ENCODE peak calls at places on chromosomes 3 and 15, in four cellular contexts. One of them, this sample, is unnamed.

GRCh38 chr3:119292666-119293065 is 1.5 kb upstream of the ARHGAP31 start:
- DNase-seq in IMR-90: no peak
- DNase-seq in K562: no peak
- DNase-seq in H1: no peak
- DNase-seq in this sample: no peak

GRCh38 chr3:17643691-17644090 is 98.7 kb downstream of the TBC1D5 start:
- DNase-seq in IMR-90: peak
- DNase-seq in K562: no peak
- DNase-seq in H1: no peak
- DNase-seq in this sample: no peak

GRCh38 chr15:79172032-79172481 is 81.5 kb upstream of the RASGRF1 start:
- DNase-seq in IMR-90: no peak
- DNase-seq in K562: peak
- DNase-seq in H1: no peak
- DNase-seq in this sample: no peak

GRCh38 chr15:29888651-29889050 is 66.4 kb upstream of the TJP1 start:
- DNase-seq in IMR-90: peak
- DNase-seq in K562: no peak
- DNase-seq in H1: no peak
- DNase-seq in this sample: no peak

GRCh38 chr15:74790080-74790916 is 8.4 kb downstream of the CSK start:
- DNase-seq in IMR-90: peak
- DNase-seq in K562: no peak
- DNase-seq in H1: no peak
- DNase-seq in this sample: no peak

GRCh38 chr3:123984957-123985356 is 7.0 kb downstream of the ROPN1 start:
- DNase-seq in IMR-90: no peak
- DNase-seq in K562: no peak
- DNase-seq in H1: no peak
- DNase-seq in this sample: no peak

GRCh38 chr3:81173514-81173913 is 587.9 kb downstream of the GBE1 start:
- DNase-seq in IMR-90: no peak
- DNase-seq in K562: no peak
- DNase-seq in H1: no peak
- DNase-seq in this sample: no peak

GRCh38 chr3:111087924-111088469 is 16.4 kb downstream of the NECTIN3 start:
- DNase-seq in IMR-90: no peak
- DNase-seq in K562: no peak
- DNase-seq in H1: no peak
- DNase-seq in this sample: no peak

GRCh38 chr3:184379375-184380209 is at the start of gene CHRD:
- DNase-seq in IMR-90: no peak
- DNase-seq in K562: no peak
- DNase-seq in H1: no peak
- DNase-seq in this sample: no peak

GRCh38 chr3:140007946-140008692 is 73.1 kb downstream of the CLSTN2 start:
- DNase-seq in IMR-90: no peak
- DNase-seq in K562: no peak
- DNase-seq in H1: no peak
- DNase-seq in this sample: no peak

GRCh38 chr3:96813134-96813819 is 1.1 kb upstream of the EPHA6 start:
- DNase-seq in IMR-90: peak
- DNase-seq in K562: peak
- DNase-seq in H1: peak
- DNase-seq in this sample: peak

GRCh38 chr15:44397869-44398268 is 29.6 kb upstream of the CTDSPL2 start:
- DNase-seq in IMR-90: peak
- DNase-seq in K562: no peak
- DNase-seq in H1: no peak
- DNase-seq in this sample: no peak

GRCh38 chr3:188358787-188359493 is 205.0 kb downstream of the LPP start:
- DNase-seq in IMR-90: no peak
- DNase-seq in K562: no peak
- DNase-seq in H1: no peak
- DNase-seq in this sample: no peak

GRCh38 chr3:26556637-26557036 is 65.9 kb upstream of the LRRC3B start:
- DNase-seq in IMR-90: no peak
- DNase-seq in K562: no peak
- DNase-seq in H1: no peak
- DNase-seq in this sample: no peak

GRCh38 chr3:56762718-56763117 is 39.0 kb downstream of the ARHGEF3 start:
- DNase-seq in IMR-90: no peak
- DNase-seq in K562: no peak
- DNase-seq in H1: no peak
- DNase-seq in this sample: no peak

GRCh38 chr15:84400820-84401219 is 165.2 kb downstream of the GOLGA6L4 start:
- DNase-seq in IMR-90: no peak
- DNase-seq in K562: no peak
- DNase-seq in H1: no peak
- DNase-seq in this sample: no peak

GRCh38 chr3:169650503-169650902 is 13.0 kb downstream of the MECOM start:
- DNase-seq in IMR-90: no peak
- DNase-seq in K562: no peak
- DNase-seq in H1: no peak
- DNase-seq in this sample: no peak

GRCh38 chr15:84603630-84604379 is 3.0 kb downstream of the ZSCAN2 start:
- DNase-seq in IMR-90: no peak
- DNase-seq in K562: no peak
- DNase-seq in H1: peak
- DNase-seq in this sample: no peak

GRCh38 chr3:72529084-72529483 is 319.2 kb downstream of the SHQ1 start:
- DNase-seq in IMR-90: no peak
- DNase-seq in K562: no peak
- DNase-seq in H1: no peak
- DNase-seq in this sample: no peak

GRCh38 chr15:37888356-37888755 is 46.1 kb upstream of the TMCO5A start:
- DNase-seq in IMR-90: peak
- DNase-seq in K562: no peak
- DNase-seq in H1: no peak
- DNase-seq in this sample: no peak

GRCh38 chr3:57646723-57647122 is 46.2 kb downstream of the DENND6A start:
- DNase-seq in IMR-90: peak
- DNase-seq in K562: peak
- DNase-seq in H1: no peak
- DNase-seq in this sample: no peak

GRCh38 chr3:9088431-9089353 is 125.4 kb upstream of the RAD18 start:
- DNase-seq in IMR-90: no peak
- DNase-seq in K562: no peak
- DNase-seq in H1: no peak
- DNase-seq in this sample: no peak

GRCh38 chr15:68637755-68638405 is 59.1 kb downstream of the CORO2B start:
- DNase-seq in IMR-90: peak
- DNase-seq in K562: no peak
- DNase-seq in H1: no peak
- DNase-seq in this sample: no peak

GRCh38 chr3:165259518-165260193 is 63.5 kb upstream of the SLITRK3 start:
- DNase-seq in IMR-90: no peak
- DNase-seq in K562: no peak
- DNase-seq in H1: no peak
- DNase-seq in this sample: no peak

GRCh38 chr3:27639271-27639670 is 82.9 kb downstream of the EOMES start:
- DNase-seq in IMR-90: no peak
- DNase-seq in K562: no peak
- DNase-seq in H1: no peak
- DNase-seq in this sample: no peak

GRCh38 chr15:91561371-91562100 is 292.0 kb upstream of the SLCO3A1 start:
- DNase-seq in IMR-90: peak
- DNase-seq in K562: no peak
- DNase-seq in H1: no peak
- DNase-seq in this sample: no peak

GRCh38 chr3:180690061-180690460 is 10.8 kb upstream of the CCDC39 start:
- DNase-seq in IMR-90: no peak
- DNase-seq in K562: no peak
- DNase-seq in H1: no peak
- DNase-seq in this sample: no peak

GRCh38 chr3:120244834-120245225 is 40.2 kb downstream of the GPR156 start:
- DNase-seq in IMR-90: no peak
- DNase-seq in K562: no peak
- DNase-seq in H1: no peak
- DNase-seq in this sample: no peak

GRCh38 chr3:29067014-29067413 is 213.9 kb upstream of the RBMS3 start:
- DNase-seq in IMR-90: peak
- DNase-seq in K562: no peak
- DNase-seq in H1: no peak
- DNase-seq in this sample: no peak

GRCh38 chr3:169790687-169791429 is 17.7 kb downstream of the MYNN start:
- DNase-seq in IMR-90: peak
- DNase-seq in K562: no peak
- DNase-seq in H1: no peak
- DNase-seq in this sample: no peak

GRCh38 chr15:99980791-99981190 is 247.6 kb upstream of the LYSMD4 start:
- DNase-seq in IMR-90: no peak
- DNase-seq in K562: no peak
- DNase-seq in H1: no peak
- DNase-seq in this sample: no peak

GRCh38 chr3:146019508-146019907 is 141.5 kb downstream of the PLOD2 start:
- DNase-seq in IMR-90: peak
- DNase-seq in K562: no peak
- DNase-seq in H1: no peak
- DNase-seq in this sample: no peak

DNA sequence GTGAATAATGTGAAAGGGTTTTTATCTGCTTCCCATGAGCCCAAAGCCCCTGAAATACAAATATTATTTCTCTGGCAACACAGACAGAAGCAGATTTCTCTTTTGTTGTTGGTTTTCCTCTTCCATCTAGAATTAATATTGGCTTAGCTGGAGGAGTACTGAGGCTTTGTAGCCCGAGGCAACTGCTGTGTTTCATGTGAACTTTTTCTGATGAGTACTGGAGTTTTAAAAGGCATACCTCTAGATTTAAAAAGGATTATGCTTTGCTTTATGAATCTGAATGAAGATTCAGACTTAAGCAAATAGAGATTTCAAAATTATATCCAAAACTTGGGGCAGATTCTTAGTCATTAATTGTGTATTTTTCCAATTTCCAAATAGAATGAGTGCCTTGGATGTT is 50.9 kb downstream of the IQCH start:
- DNase-seq in IMR-90: no peak
- DNase-seq in K562: no peak
- DNase-seq in H1: no peak
- DNase-seq in this sample: no peak
- TF ChIP-seq CHD1 in IMR-90: no peak
- TF ChIP-seq CHD1 in K562: no peak
- TF ChIP-seq CHD1 in H1: no peak
- TF ChIP-seq CHD1 in this sample: no peak

GRCh38 chr15:32833323-32833944 is 115.6 kb downstream of the GREM1 start:
- DNase-seq in IMR-90: peak
- DNase-seq in K562: no peak
- DNase-seq in H1: no peak
- DNase-seq in this sample: no peak
- TF ChIP-seq CHD1 in IMR-90: no peak
- TF ChIP-seq CHD1 in K562: no peak
- TF ChIP-seq CHD1 in H1: no peak
- TF ChIP-seq CHD1 in this sample: no peak

GRCh38 chr15:88003928-88004327 is 252.6 kb downstream of the NTRK3 start:
- DNase-seq in IMR-90: no peak
- DNase-seq in K562: no peak
- DNase-seq in H1: no peak
- DNase-seq in this sample: no peak
- TF ChIP-seq CHD1 in IMR-90: no peak
- TF ChIP-seq CHD1 in K562: no peak
- TF ChIP-seq CHD1 in H1: no peak
- TF ChIP-seq CHD1 in this sample: no peak

GRCh38 chr3:132545471-132545870 is 51.6 kb upstream of the ACKR4 start:
- DNase-seq in IMR-90: no peak
- DNase-seq in K562: no peak
- DNase-seq in H1: no peak
- DNase-seq in this sample: no peak
- TF ChIP-seq CHD1 in IMR-90: no peak
- TF ChIP-seq CHD1 in K562: no peak
- TF ChIP-seq CHD1 in H1: no peak
- TF ChIP-seq CHD1 in this sample: no peak

GRCh38 chr3:128498901-128499530 is 6.0 kb upstream of the GATA2 start:
- DNase-seq in IMR-90: no peak
- DNase-seq in K562: no peak
- DNase-seq in H1: no peak
- DNase-seq in this sample: no peak
- TF ChIP-seq CHD1 in IMR-90: no peak
- TF ChIP-seq CHD1 in K562: no peak
- TF ChIP-seq CHD1 in H1: no peak
- TF ChIP-seq CHD1 in this sample: no peak

GRCh38 chr15:98755781-98756180 is 107.4 kb downstream of the IGF1R start:
- DNase-seq in IMR-90: no peak
- DNase-seq in K562: no peak
- DNase-seq in H1: no peak
- DNase-seq in this sample: no peak

GRCh38 chr15:98754283-98755022 is 106.1 kb downstream of the IGF1R start:
- DNase-seq in IMR-90: peak
- DNase-seq in K562: no peak
- DNase-seq in H1: no peak
- DNase-seq in this sample: no peak

GRCh38 chr15:98753726-98754125 is 105.4 kb downstream of the IGF1R start:
- DNase-seq in IMR-90: no peak
- DNase-seq in K562: no peak
- DNase-seq in H1: no peak
- DNase-seq in this sample: no peak

GRCh38 chr15:98755138-98755537 is 106.8 kb downstream of the IGF1R start:
- DNase-seq in IMR-90: peak
- DNase-seq in K562: no peak
- DNase-seq in H1: no peak
- DNase-seq in this sample: no peak

DNA sequence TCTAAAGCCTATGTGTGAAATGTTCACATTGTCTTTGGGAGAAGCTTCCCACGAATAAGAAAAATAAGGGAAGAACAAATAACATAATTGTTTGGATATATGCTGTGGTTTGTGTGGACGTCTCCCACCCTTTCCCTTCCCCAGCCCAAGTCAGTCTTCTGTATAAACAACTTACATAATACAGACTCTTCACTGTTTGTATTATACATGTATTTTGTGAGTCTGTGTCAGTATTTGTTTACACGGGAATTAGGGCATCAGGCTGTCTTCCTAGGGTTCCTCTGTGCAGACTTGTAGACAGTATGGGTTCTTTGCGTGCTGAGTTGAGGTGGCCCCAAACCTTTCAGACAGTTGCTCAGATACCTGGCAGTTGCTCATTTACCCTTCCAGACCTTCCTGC is 103.4 kb downstream of the IGF1R start:
- DNase-seq in IMR-90: no peak
- DNase-seq in K562: no peak
- DNase-seq in H1: no peak
- DNase-seq in this sample: no peak
- TF ChIP-seq CHD1 in IMR-90: no peak
- TF ChIP-seq CHD1 in K562: no peak
- TF ChIP-seq CHD1 in H1: no peak
- TF ChIP-seq CHD1 in this sample: no peak

DNA sequence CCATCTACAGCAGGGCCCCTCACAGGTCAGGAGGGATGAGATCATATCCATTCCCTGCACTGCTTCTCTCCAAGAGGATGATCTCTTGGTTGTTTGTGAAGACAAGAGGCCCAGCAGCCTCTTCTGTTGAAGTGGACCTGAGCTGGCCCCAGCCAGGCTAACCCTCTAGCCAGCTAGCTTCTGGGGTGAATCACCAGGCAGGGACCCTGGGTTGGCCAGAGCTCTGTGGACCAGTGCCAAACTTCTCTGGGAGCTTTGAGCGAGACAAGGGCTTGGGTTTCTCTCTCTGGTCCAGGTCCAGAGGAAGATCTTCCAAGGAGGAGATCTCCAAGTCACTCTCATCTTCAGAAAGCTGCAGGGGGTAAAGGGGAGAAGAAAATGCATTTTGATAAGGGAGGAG is 52.7 kb downstream of the CLDN18 start:
- DNase-seq in IMR-90: peak
- DNase-seq in K562: no peak
- DNase-seq in H1: no peak
- DNase-seq in this sample: no peak
- TF ChIP-seq CHD1 in IMR-90: no peak
- TF ChIP-seq CHD1 in K562: no peak
- TF ChIP-seq CHD1 in H1: no peak
- TF ChIP-seq CHD1 in this sample: no peak

This sample was measured in GM12878.